ENCODE peak calls at places on chromosomes 6 and 20, in seven cellular contexts. O, J, E, Q, P, R and D are unnamed samples.

GRCh38 chr20:58604410-58604881 is 46.6 kb upstream of the STX16 start:
- DNase-seq in E (no peak), O (peak), J (no peak), Q (no peak), P (no peak), R (peak), D (no peak)

GRCh38 chr6:70706491-70707123 is 38.9 kb downstream of the SMAP1 start:
- DNase-seq in R (no peak), O (peak), E (no peak), J (peak), P (no peak), Q (no peak), D (no peak)

GRCh38 chr20:35311409-35311808 is 19.2 kb upstream of the FAM83C start:
- DNase-seq in O (no peak), E (no peak), Q (no peak), P (no peak), R (no peak), J (no peak), D (no peak)

GRCh38 chr6:89080281-89081128 is at the start of gene PNRC1:
- DNase-seq in O (peak), Q (peak), P (peak), E (peak), J (peak), R (peak), D (peak)

GRCh38 chr6:39956951-39957350 is 22.7 kb upstream of the MOCS1 start:
- DNase-seq in E (no peak), P (no peak), Q (no peak), O (no peak), J (no peak), R (no peak), D (no peak)

GRCh38 chr6:127120109-127120786 is 1.8 kb downstream of the RSPO3 start:
- DNase-seq in J (no peak), Q (no peak), P (peak), R (peak), E (no peak), O (peak), D (no peak)

GRCh38 chr20:61797200-61797599 is 268.5 kb downstream of the TAF4 start:
- DNase-seq in J (no peak), O (no peak), R (no peak), E (no peak), P (no peak), Q (no peak), D (no peak)

GRCh38 chr6:37650071-37650481 is 47.6 kb downstream of the MDGA1 start:
- DNase-seq in E (no peak), R (no peak), J (peak), Q (no peak), O (no peak), P (peak), D (no peak)

GRCh38 chr20:22743426-22743825 is 159.1 kb upstream of the FOXA2 start:
- DNase-seq in J (no peak), R (no peak), P (no peak), E (no peak), O (no peak), Q (no peak), D (no peak)

GRCh38 chr6:165861226-165861625 is 198.2 kb upstream of the PDE10A start:
- DNase-seq in J (no peak), Q (no peak), E (no peak), R (no peak), P (peak), O (no peak), D (no peak)

GRCh38 chr20:24584538-24585356 is 115.3 kb downstream of the SYNDIG1 start:
- DNase-seq in P (peak), J (no peak), E (no peak), Q (no peak), O (no peak), R (no peak), D (no peak)

GRCh38 chr6:105981002-105981887 is 104.9 kb upstream of the PRDM1 start:
- DNase-seq in P (peak), Q (no peak), R (peak), E (no peak), J (no peak), O (peak), D (no peak)

GRCh38 chr20:47552996-47553395 is 51.3 kb downstream of the NCOA3 start:
- DNase-seq in O (no peak), R (no peak), J (no peak), Q (no peak), E (no peak), P (no peak), D (no peak)

GRCh38 chr6:134589512-134589911 is 271.6 kb upstream of the SGK1 start:
- DNase-seq in Q (no peak), J (no peak), R (no peak), E (no peak), P (no peak), O (no peak), D (no peak)

GRCh38 chr20:2840967-2841531 is 504 bp downstream of the VPS16 start:
- DNase-seq in Q (peak), R (peak), J (peak), E (no peak), P (peak), O (peak), D (peak)

GRCh38 chr6:5905431-5906339 is 101.0 kb downstream of the NRN1 start:
- DNase-seq in E (no peak), O (no peak), R (peak), J (no peak), Q (peak), P (no peak), D (peak)

GRCh38 chr6:116881236-116881635 is 4.2 kb downstream of the RFX6 start:
- DNase-seq in Q (no peak), E (no peak), O (no peak), J (no peak), R (no peak), P (no peak), D (no peak)

GRCh38 chr6:583639-584038 is 73.3 kb downstream of the HUS1B start:
- DNase-seq in P (no peak), O (no peak), E (no peak), R (peak), Q (no peak), J (no peak), D (no peak)

DNA sequence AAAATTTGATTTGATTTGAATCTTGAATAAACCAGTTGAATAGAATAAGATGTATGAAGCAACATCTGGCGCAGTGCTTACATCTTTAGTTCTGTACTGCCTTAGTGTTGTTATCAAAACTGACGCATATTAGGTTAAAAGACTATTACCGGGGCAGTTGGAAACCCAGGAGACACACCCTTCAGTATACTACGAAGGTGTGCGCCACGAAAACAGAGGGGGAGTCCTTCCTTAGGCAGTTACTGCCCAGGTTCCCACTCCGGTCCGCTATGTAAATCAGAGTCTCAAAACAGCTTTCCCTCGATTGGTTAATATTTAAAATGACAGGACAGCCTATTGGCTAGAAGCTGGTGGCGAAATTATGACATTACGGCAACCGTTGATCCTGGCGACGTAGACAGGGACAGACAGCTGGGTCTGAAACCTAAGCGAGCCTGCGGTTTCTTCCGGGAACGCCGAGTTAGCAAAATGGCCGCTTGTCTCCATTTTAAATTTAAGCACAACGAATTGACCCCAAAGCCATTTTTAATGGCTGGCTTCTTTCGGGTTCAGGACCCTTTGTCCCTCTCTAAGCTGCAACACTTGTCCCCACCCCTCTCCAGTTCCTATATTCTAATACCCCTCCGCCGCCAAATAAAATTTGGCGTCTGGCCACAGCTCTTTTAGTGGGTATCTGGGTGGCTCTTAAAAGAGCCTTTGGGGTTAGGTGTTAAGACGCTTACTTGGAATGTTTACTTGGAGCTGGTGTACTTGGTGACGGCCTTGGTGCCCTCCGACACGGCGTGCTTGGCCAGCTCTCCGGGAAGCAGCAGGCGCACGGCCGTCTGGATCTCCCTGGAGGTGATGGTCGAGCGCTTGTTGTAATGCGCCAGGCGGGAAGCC is 35.8 kb downstream of the HFE start:
- DNase-seq in P (peak), Q (peak), R (peak), E (peak), O (peak), J (peak), D (peak)
- TF ChIP-seq EP300 in P (no peak), Q (peak), R (peak), E (peak), O (peak), J (peak), D (peak)

GRCh38 chr20:4815618-4816017 is 93.9 kb downstream of the PRND start:
- DNase-seq in P (no peak), R (no peak), E (no peak), Q (no peak), J (no peak), O (no peak), D (no peak)

GRCh38 chr20:4821590-4821989 is 99.9 kb downstream of the PRND start:
- DNase-seq in R (peak), J (no peak), O (no peak), P (no peak), E (no peak), Q (no peak), D (no peak)

GRCh38 chr20:4817230-4817671 is 95.5 kb downstream of the PRND start:
- DNase-seq in O (no peak), Q (no peak), J (peak), E (no peak), R (no peak), P (no peak), D (no peak)

GRCh38 chr20:4819901-4820300 is 98.2 kb downstream of the PRND start:
- DNase-seq in Q (no peak), E (no peak), R (peak), P (no peak), O (no peak), J (no peak), D (no peak)

DNA sequence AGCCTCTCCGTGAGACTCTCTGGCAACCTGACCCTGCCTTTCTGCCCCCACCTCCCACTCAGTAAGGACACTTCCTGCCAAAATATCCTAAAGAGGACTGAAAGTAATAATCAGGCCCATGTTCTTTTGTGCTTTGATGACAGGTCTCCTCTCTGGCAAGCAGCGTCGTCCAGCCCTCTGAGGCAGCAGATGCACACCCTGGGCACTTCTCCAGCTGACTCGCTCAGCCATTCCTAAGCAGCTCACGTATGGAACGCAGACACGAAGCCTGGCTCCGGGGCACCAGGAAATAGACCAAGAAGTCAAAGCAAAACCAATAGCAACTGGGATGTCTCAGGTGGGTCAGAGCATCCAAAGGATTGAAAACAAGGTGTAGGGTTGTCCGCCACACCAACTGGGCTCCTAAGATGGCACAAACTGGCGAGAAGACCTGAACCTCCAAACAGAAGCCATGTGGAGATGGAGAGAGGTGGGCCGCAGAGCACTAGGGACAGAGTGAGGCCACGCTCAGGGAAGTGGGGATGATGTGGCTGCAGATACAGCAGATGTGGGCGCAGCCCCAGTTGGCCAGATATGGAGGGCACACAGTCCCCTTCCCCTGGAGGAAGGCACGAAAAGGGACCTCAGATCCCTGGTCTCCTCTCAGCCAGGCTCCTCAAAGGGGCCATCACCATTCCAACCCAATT is 99.3 kb downstream of the PRND start:
- DNase-seq in J (no peak), O (no peak), R (peak), Q (no peak), P (no peak), E (no peak), D (no peak)
- TF ChIP-seq POLR2AphosphoS5 in J (no peak), O (no peak), R (no peak), Q (no peak), P (no peak), E (no peak), D (no peak)

GRCh38 chr6:53439556-53439955 is 90.8 kb upstream of the ELOVL5 start:
- DNase-seq in J (no peak), O (no peak), Q (no peak), E (no peak), P (no peak), R (no peak), D (no peak)
- TF ChIP-seq EP300 in J (no peak), O (no peak), Q (no peak), E (no peak), P (no peak), R (no peak), D (no peak)

GRCh38 chr6:16725145-16725864 is 36.0 kb downstream of the ATXN1 start:
- DNase-seq in E (no peak), P (no peak), Q (no peak), R (no peak), O (no peak), J (no peak), D (no peak)
- TF ChIP-seq POLR2AphosphoS5 in E (no peak), P (no peak), Q (peak), R (no peak), O (no peak), J (no peak), D (no peak)